ENCODE peak calls at places on chromosomes 7 and 10, in eight cellular contexts. One of them, this sample, is unnamed.

GRCh38 chr7:50584793-50585399 is 19.7 kb upstream of the DDC start:
- DNase-seq in RPMI7951: peak
- DNase-seq in MV-4-11: no peak
- DNase-seq in amygdala: no peak
- DNase-seq in iPS DF 19.7: no peak
- DNase-seq in mesenteric fat pad: no peak
- DNase-seq in effector memory CD8-positive, alpha-beta T cell: no peak
- DNase-seq in myocyte: no peak
- DNase-seq in this sample: no peak

GRCh38 chr10:51654918-51655317 is 44.5 kb downstream of the CSTF2T start:
- DNase-seq in iPS DF 19.7: no peak
- DNase-seq in mesenteric fat pad: no peak
- DNase-seq in myocyte: no peak
- DNase-seq in amygdala: peak
- DNase-seq in RPMI7951: no peak
- DNase-seq in MV-4-11: no peak
- DNase-seq in effector memory CD8-positive, alpha-beta T cell: no peak
- DNase-seq in this sample: no peak

GRCh38 chr7:56077681-56078080 is 13.6 kb downstream of the SUMF2 start:
- DNase-seq in effector memory CD8-positive, alpha-beta T cell: no peak
- DNase-seq in amygdala: no peak
- DNase-seq in iPS DF 19.7: no peak
- DNase-seq in mesenteric fat pad: peak
- DNase-seq in MV-4-11: no peak
- DNase-seq in myocyte: no peak
- DNase-seq in RPMI7951: no peak
- DNase-seq in this sample: no peak

GRCh38 chr10:95242581-95243317 is 48.1 kb downstream of the PDLIM1 start:
- DNase-seq in RPMI7951: peak
- DNase-seq in mesenteric fat pad: no peak
- DNase-seq in iPS DF 19.7: peak
- DNase-seq in effector memory CD8-positive, alpha-beta T cell: no peak
- DNase-seq in amygdala: peak
- DNase-seq in myocyte: peak
- DNase-seq in MV-4-11: peak
- DNase-seq in this sample: no peak

GRCh38 chr10:89625041-89625765 is 19.8 kb downstream of the PANK1 start:
- DNase-seq in mesenteric fat pad: no peak
- DNase-seq in amygdala: no peak
- DNase-seq in myocyte: peak
- DNase-seq in RPMI7951: peak
- DNase-seq in iPS DF 19.7: no peak
- DNase-seq in MV-4-11: no peak
- DNase-seq in effector memory CD8-positive, alpha-beta T cell: no peak
- DNase-seq in this sample: no peak

GRCh38 chr10:26439436-26440090 is 1.4 kb downstream of the APBB1IP start:
- DNase-seq in effector memory CD8-positive, alpha-beta T cell: peak
- DNase-seq in mesenteric fat pad: no peak
- DNase-seq in iPS DF 19.7: no peak
- DNase-seq in myocyte: no peak
- DNase-seq in RPMI7951: peak
- DNase-seq in MV-4-11: no peak
- DNase-seq in amygdala: no peak
- DNase-seq in this sample: no peak

GRCh38 chr10:65323802-65324201 is 1602.0 kb upstream of the LRRTM3 start:
- DNase-seq in iPS DF 19.7: no peak
- DNase-seq in effector memory CD8-positive, alpha-beta T cell: no peak
- DNase-seq in MV-4-11: peak
- DNase-seq in myocyte: no peak
- DNase-seq in RPMI7951: no peak
- DNase-seq in amygdala: no peak
- DNase-seq in mesenteric fat pad: no peak
- DNase-seq in this sample: no peak

GRCh38 chr10:4353059-4353655 is 472.9 kb upstream of the AKR1E2 start:
- DNase-seq in mesenteric fat pad: no peak
- DNase-seq in effector memory CD8-positive, alpha-beta T cell: no peak
- DNase-seq in MV-4-11: no peak
- DNase-seq in myocyte: peak
- DNase-seq in iPS DF 19.7: no peak
- DNase-seq in RPMI7951: no peak
- DNase-seq in amygdala: no peak
- DNase-seq in this sample: no peak

GRCh38 chr7:132575987-132576722 is at the start of gene PLXNA4:
- DNase-seq in amygdala: peak
- DNase-seq in myocyte: no peak
- DNase-seq in mesenteric fat pad: no peak
- DNase-seq in MV-4-11: no peak
- DNase-seq in iPS DF 19.7: no peak
- DNase-seq in effector memory CD8-positive, alpha-beta T cell: no peak
- DNase-seq in RPMI7951: no peak
- DNase-seq in this sample: no peak

GRCh38 chr7:956031-956430 is 1.6 kb upstream of the ADAP1 start:
- DNase-seq in iPS DF 19.7: no peak
- DNase-seq in effector memory CD8-positive, alpha-beta T cell: no peak
- DNase-seq in myocyte: no peak
- DNase-seq in mesenteric fat pad: no peak
- DNase-seq in MV-4-11: no peak
- DNase-seq in RPMI7951: no peak
- DNase-seq in amygdala: no peak
- DNase-seq in this sample: no peak

GRCh38 chr10:130836344-130836743 is 475.2 kb downstream of the TCERG1L start:
- DNase-seq in mesenteric fat pad: no peak
- DNase-seq in amygdala: no peak
- DNase-seq in MV-4-11: no peak
- DNase-seq in iPS DF 19.7: no peak
- DNase-seq in effector memory CD8-positive, alpha-beta T cell: no peak
- DNase-seq in RPMI7951: no peak
- DNase-seq in myocyte: no peak
- DNase-seq in this sample: no peak